ENCODE peak calls at places on chromosome 1, in eight cellular contexts. One of them, this sample, is unnamed. For H3K4me1, the result is how much of the 10 kb centered on the place peaks cover.

GRCh38 chr1:11979453-11979817 is 809 bp upstream of the MFN2 start:
- DNase-seq in mucosa of descending colon: no peak
- DNase-seq in pancreas: no peak
- DNase-seq in ascending aorta: no peak
- DNase-seq in lower lobe of right lung: peak
- DNase-seq in heart left ventricle: no peak
- DNase-seq in Peyer's patch: no peak
- DNase-seq in colonic mucosa: no peak
- DNase-seq in this sample: no peak

GRCh38 chr1:215776336-215776735 is 209.2 kb downstream of the KCTD3 start:
- DNase-seq in lower lobe of right lung: no peak
- DNase-seq in heart left ventricle: no peak
- DNase-seq in Peyer's patch: no peak
- DNase-seq in pancreas: no peak
- DNase-seq in ascending aorta: no peak
- DNase-seq in mucosa of descending colon: no peak
- DNase-seq in colonic mucosa: no peak
- DNase-seq in this sample: no peak

GRCh38 chr1:7526867-7527732 is 244.0 kb upstream of the VAMP3 start:
- DNase-seq in Peyer's patch: no peak
- DNase-seq in heart left ventricle: no peak
- DNase-seq in ascending aorta: no peak
- DNase-seq in mucosa of descending colon: no peak
- DNase-seq in pancreas: no peak
- DNase-seq in colonic mucosa: no peak
- DNase-seq in lower lobe of right lung: peak
- DNase-seq in this sample: no peak

GRCh38 chr1:235083589-235084323 is 44.9 kb downstream of the TOMM20 start:
- DNase-seq in lower lobe of right lung: peak
- DNase-seq in colonic mucosa: peak
- DNase-seq in ascending aorta: peak
- DNase-seq in heart left ventricle: peak
- DNase-seq in pancreas: peak
- DNase-seq in mucosa of descending colon: peak
- DNase-seq in Peyer's patch: peak
- DNase-seq in this sample: peak

GRCh38 chr1:230317823-230318819 is 108.0 kb downstream of the PGBD5 start:
- DNase-seq in Peyer's patch: no peak
- DNase-seq in mucosa of descending colon: peak
- DNase-seq in heart left ventricle: no peak
- DNase-seq in colonic mucosa: peak
- DNase-seq in pancreas: no peak
- DNase-seq in ascending aorta: no peak
- DNase-seq in lower lobe of right lung: no peak
- DNase-seq in this sample: no peak

GRCh38 chr1:2175055-2175414 is 19.5 kb downstream of the FAAP20 start:
- DNase-seq in ascending aorta: no peak
- DNase-seq in colonic mucosa: no peak
- DNase-seq in lower lobe of right lung: no peak
- DNase-seq in Peyer's patch: no peak
- DNase-seq in mucosa of descending colon: no peak
- DNase-seq in heart left ventricle: no peak
- DNase-seq in pancreas: no peak
- DNase-seq in this sample: no peak

GRCh38 chr1:46529031-46529630 is 22.3 kb downstream of the KNCN start:
- DNase-seq in ascending aorta: no peak
- DNase-seq in lower lobe of right lung: no peak
- DNase-seq in colonic mucosa: no peak
- DNase-seq in heart left ventricle: no peak
- DNase-seq in Peyer's patch: no peak
- DNase-seq in mucosa of descending colon: no peak
- DNase-seq in pancreas: no peak
- DNase-seq in this sample: no peak

GRCh38 chr1:155466996-155467395 is 95.6 kb downstream of the ASH1L start:
- DNase-seq in ascending aorta: no peak
- DNase-seq in Peyer's patch: no peak
- DNase-seq in colonic mucosa: no peak
- DNase-seq in pancreas: no peak
- DNase-seq in lower lobe of right lung: no peak
- DNase-seq in heart left ventricle: no peak
- DNase-seq in mucosa of descending colon: no peak
- DNase-seq in this sample: no peak

GRCh38 chr1:31441970-31442647 is 29.1 kb downstream of the SERINC2 start:
- DNase-seq in lower lobe of right lung: no peak
- DNase-seq in ascending aorta: no peak
- DNase-seq in colonic mucosa: no peak
- DNase-seq in mucosa of descending colon: no peak
- DNase-seq in pancreas: no peak
- DNase-seq in Peyer's patch: no peak
- DNase-seq in heart left ventricle: no peak
- DNase-seq in this sample: no peak

GRCh38 chr1:200381256-200381980 is 28.4 kb downstream of the ZNF281 start:
- DNase-seq in heart left ventricle: no peak
- DNase-seq in ascending aorta: no peak
- DNase-seq in mucosa of descending colon: no peak
- DNase-seq in Peyer's patch: no peak
- DNase-seq in lower lobe of right lung: no peak
- DNase-seq in pancreas: no peak
- DNase-seq in colonic mucosa: no peak
- DNase-seq in this sample: no peak

GRCh38 chr1:234621657-234622335 is 11.8 kb upstream of the IRF2BP2 start:
- DNase-seq in heart left ventricle: no peak
- DNase-seq in Peyer's patch: no peak
- DNase-seq in mucosa of descending colon: peak
- DNase-seq in lower lobe of right lung: no peak
- DNase-seq in ascending aorta: no peak
- DNase-seq in pancreas: no peak
- DNase-seq in colonic mucosa: no peak
- DNase-seq in this sample: no peak

GRCh38 chr1:63779338-63779819 is 5.6 kb downstream of the ROR1 start:
- DNase-seq in Peyer's patch: no peak
- DNase-seq in pancreas: no peak
- DNase-seq in mucosa of descending colon: no peak
- DNase-seq in ascending aorta: no peak
- DNase-seq in lower lobe of right lung: no peak
- DNase-seq in heart left ventricle: no peak
- DNase-seq in colonic mucosa: no peak
- DNase-seq in this sample: no peak

GRCh38 chr1:32031578-32032286 is 18.1 kb downstream of the KHDRBS1 start:
- DNase-seq in Peyer's patch: no peak
- DNase-seq in heart left ventricle: no peak
- DNase-seq in colonic mucosa: no peak
- DNase-seq in mucosa of descending colon: no peak
- DNase-seq in pancreas: no peak
- DNase-seq in ascending aorta: no peak
- DNase-seq in lower lobe of right lung: no peak
- DNase-seq in this sample: no peak

GRCh38 chr1:50271968-50272578 is 151.2 kb downstream of the DMRTA2 start:
- DNase-seq in pancreas: peak
- DNase-seq in heart left ventricle: no peak
- DNase-seq in lower lobe of right lung: peak
- DNase-seq in ascending aorta: no peak
- DNase-seq in mucosa of descending colon: peak
- DNase-seq in colonic mucosa: peak
- DNase-seq in Peyer's patch: no peak
- DNase-seq in this sample: peak

GRCh38 chr1:92273039-92273438 is 25.7 kb downstream of the GLMN start:
- DNase-seq in lower lobe of right lung: no peak
- DNase-seq in pancreas: no peak
- DNase-seq in heart left ventricle: no peak
- DNase-seq in Peyer's patch: no peak
- DNase-seq in colonic mucosa: no peak
- DNase-seq in mucosa of descending colon: no peak
- DNase-seq in ascending aorta: no peak
- DNase-seq in this sample: no peak

GRCh38 chr1:61089338-61089737 is 7.0 kb downstream of the NFIA start:
- DNase-seq in heart left ventricle: no peak
- DNase-seq in Peyer's patch: no peak
- DNase-seq in lower lobe of right lung: no peak
- DNase-seq in colonic mucosa: no peak
- DNase-seq in mucosa of descending colon: no peak
- DNase-seq in ascending aorta: no peak
- DNase-seq in pancreas: no peak
- DNase-seq in this sample: no peak

GRCh38 chr1:61086245-61086644 is 3.9 kb downstream of the NFIA start:
- DNase-seq in pancreas: no peak
- DNase-seq in heart left ventricle: no peak
- DNase-seq in Peyer's patch: no peak
- DNase-seq in lower lobe of right lung: no peak
- DNase-seq in mucosa of descending colon: no peak
- DNase-seq in ascending aorta: no peak
- DNase-seq in colonic mucosa: no peak
- DNase-seq in this sample: no peak

GRCh38 chr1:61087574-61087973 is 5.2 kb downstream of the NFIA start:
- DNase-seq in Peyer's patch: no peak
- DNase-seq in lower lobe of right lung: no peak
- DNase-seq in mucosa of descending colon: no peak
- DNase-seq in colonic mucosa: no peak
- DNase-seq in pancreas: no peak
- DNase-seq in ascending aorta: no peak
- DNase-seq in heart left ventricle: no peak
- DNase-seq in this sample: no peak

GRCh38 chr1:61090546-61090945 is 8.2 kb downstream of the NFIA start:
- DNase-seq in Peyer's patch: no peak
- DNase-seq in lower lobe of right lung: no peak
- DNase-seq in mucosa of descending colon: no peak
- DNase-seq in pancreas: no peak
- DNase-seq in colonic mucosa: no peak
- DNase-seq in heart left ventricle: no peak
- DNase-seq in ascending aorta: no peak
- DNase-seq in this sample: no peak

GRCh38 chr1:61088163-61088840 is 5.9 kb downstream of the NFIA start:
- DNase-seq in pancreas: no peak
- DNase-seq in colonic mucosa: no peak
- DNase-seq in mucosa of descending colon: no peak
- DNase-seq in heart left ventricle: no peak
- DNase-seq in Peyer's patch: no peak
- DNase-seq in ascending aorta: no peak
- DNase-seq in lower lobe of right lung: no peak
- DNase-seq in this sample: no peak
- H3K4me1 ChIP-seq in pancreas: under half
- H3K4me1 ChIP-seq in colonic mucosa: under half
- H3K4me1 ChIP-seq in mucosa of descending colon: under half
- H3K4me1 ChIP-seq in heart left ventricle: under half
- H3K4me1 ChIP-seq in Peyer's patch: under half
- H3K4me1 ChIP-seq in ascending aorta: under half
- H3K4me1 ChIP-seq in lower lobe of right lung: under half
- H3K4me1 ChIP-seq in this sample: under half

DNA sequence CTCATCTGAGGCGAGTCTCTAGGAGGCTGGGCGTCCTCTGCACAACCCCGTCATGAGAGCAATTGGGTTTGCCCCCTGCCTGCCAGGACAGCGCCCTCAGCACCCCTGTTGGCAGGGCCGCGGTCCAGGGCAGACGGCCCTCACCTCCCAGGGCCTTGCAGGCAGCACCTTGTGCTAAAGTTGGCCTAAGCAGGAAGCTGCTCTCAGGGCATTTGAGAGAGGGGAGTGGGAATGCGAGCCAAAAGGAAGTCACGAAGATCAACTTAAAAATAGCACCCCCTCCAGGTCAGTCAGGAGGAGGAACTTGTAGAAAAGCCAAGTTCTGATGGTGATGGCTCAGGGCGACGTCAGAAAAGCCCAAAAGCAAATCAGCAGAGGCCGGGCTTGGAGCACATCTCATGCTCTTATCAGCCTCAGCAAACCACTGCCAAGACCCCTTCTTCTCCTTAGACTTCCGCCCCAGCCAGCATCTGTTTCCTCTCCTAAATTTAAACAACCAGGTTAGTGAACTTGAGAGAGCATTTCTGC is 12.6 kb upstream of the ADORA3 start:
- DNase-seq in Peyer's patch: no peak
- DNase-seq in lower lobe of right lung: no peak
- DNase-seq in ascending aorta: no peak
- DNase-seq in colonic mucosa: no peak
- DNase-seq in pancreas: no peak
- DNase-seq in mucosa of descending colon: no peak
- DNase-seq in heart left ventricle: peak
- DNase-seq in this sample: peak
- H3K4me1 ChIP-seq in Peyer's patch: under half
- H3K4me1 ChIP-seq in lower lobe of right lung: half or more
- H3K4me1 ChIP-seq in ascending aorta: under half
- H3K4me1 ChIP-seq in colonic mucosa: under half
- H3K4me1 ChIP-seq in pancreas: under half
- H3K4me1 ChIP-seq in mucosa of descending colon: under half
- H3K4me1 ChIP-seq in heart left ventricle: under half
- H3K4me1 ChIP-seq in this sample: under half

GRCh38 chr1:16078925-16079656 is 5.6 kb upstream of the FAM131C start:
- DNase-seq in heart left ventricle: peak
- DNase-seq in lower lobe of right lung: peak
- DNase-seq in Peyer's patch: peak
- DNase-seq in pancreas: peak
- DNase-seq in colonic mucosa: peak
- DNase-seq in mucosa of descending colon: peak
- DNase-seq in ascending aorta: no peak
- DNase-seq in this sample: peak
- H3K4me1 ChIP-seq in heart left ventricle: under half
- H3K4me1 ChIP-seq in lower lobe of right lung: under half
- H3K4me1 ChIP-seq in Peyer's patch: under half
- H3K4me1 ChIP-seq in pancreas: under half
- H3K4me1 ChIP-seq in colonic mucosa: under half
- H3K4me1 ChIP-seq in mucosa of descending colon: under half
- H3K4me1 ChIP-seq in ascending aorta: under half
- H3K4me1 ChIP-seq in this sample: under half

GRCh38 chr1:40313958-40314720 is 2.9 kb downstream of the COL9A2 start:
- DNase-seq in mucosa of descending colon: no peak
- DNase-seq in colonic mucosa: no peak
- DNase-seq in lower lobe of right lung: no peak
- DNase-seq in Peyer's patch: no peak
- DNase-seq in heart left ventricle: no peak
- DNase-seq in ascending aorta: no peak
- DNase-seq in pancreas: no peak
- DNase-seq in this sample: no peak
- H3K4me1 ChIP-seq in mucosa of descending colon: under half
- H3K4me1 ChIP-seq in colonic mucosa: under half
- H3K4me1 ChIP-seq in lower lobe of right lung: under half
- H3K4me1 ChIP-seq in Peyer's patch: under half
- H3K4me1 ChIP-seq in heart left ventricle: under half
- H3K4me1 ChIP-seq in ascending aorta: under half
- H3K4me1 ChIP-seq in pancreas: under half
- H3K4me1 ChIP-seq in this sample: under half

DNA sequence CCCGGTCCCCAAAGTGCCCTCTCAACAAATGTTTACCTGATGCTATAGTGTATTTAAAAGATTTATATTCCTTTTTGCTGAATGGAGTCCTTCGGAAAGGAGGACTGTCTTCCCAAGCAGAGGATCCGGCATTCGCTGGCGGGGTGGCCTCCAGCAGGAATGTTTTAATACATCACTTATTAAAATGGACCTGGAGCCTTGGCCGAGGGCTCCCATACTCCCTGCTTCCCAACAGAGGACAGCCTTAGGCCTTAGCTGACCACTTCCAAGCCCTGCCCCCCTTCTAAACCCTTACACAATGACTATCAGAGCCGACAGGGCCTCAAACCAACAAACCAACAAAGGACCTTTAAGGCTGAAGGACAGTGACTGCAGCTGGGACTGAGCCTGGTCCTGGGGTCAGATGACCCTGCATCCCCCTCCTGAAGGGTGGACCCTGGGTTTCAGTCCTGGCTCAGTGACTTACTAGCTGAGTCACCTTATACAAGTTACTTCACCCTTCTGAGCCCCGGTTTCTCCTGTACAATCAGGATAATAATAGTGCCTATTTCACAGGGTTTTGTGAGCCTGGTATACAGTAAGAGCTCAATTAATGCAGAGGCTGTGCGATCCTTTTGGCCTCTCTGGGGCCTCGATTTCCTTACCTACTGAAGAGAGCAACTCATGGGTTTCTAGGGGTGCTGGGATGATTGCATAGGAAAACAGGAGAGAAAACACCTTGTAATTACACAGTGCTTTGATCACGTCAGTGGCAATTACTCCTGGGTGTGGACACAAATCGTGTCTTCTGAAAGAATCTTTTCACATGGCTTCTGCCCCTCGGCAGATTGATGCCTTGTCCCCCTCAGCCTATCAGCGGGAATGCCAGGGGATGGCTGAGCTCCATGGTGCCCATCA is 5.5 kb downstream of the CAMK2N1 start:
- DNase-seq in ascending aorta: no peak
- DNase-seq in mucosa of descending colon: peak
- DNase-seq in pancreas: no peak
- DNase-seq in heart left ventricle: no peak
- DNase-seq in colonic mucosa: peak
- DNase-seq in Peyer's patch: peak
- DNase-seq in lower lobe of right lung: no peak
- DNase-seq in this sample: no peak
- H3K4me1 ChIP-seq in ascending aorta: under half
- H3K4me1 ChIP-seq in mucosa of descending colon: under half
- H3K4me1 ChIP-seq in pancreas: under half
- H3K4me1 ChIP-seq in heart left ventricle: under half
- H3K4me1 ChIP-seq in colonic mucosa: under half
- H3K4me1 ChIP-seq in Peyer's patch: under half
- H3K4me1 ChIP-seq in lower lobe of right lung: under half
- H3K4me1 ChIP-seq in this sample: under half